ENCODE peak calls at places on chromosomes 6 and 20, in eight cellular contexts. V is activated naive CD4-positive, alpha-beta T cell treated with anti-CD3 and anti-CD28 coated beads, Interleukin-2, amount 10 ng/mL, durations not matched to agents 7 days and 5 days; M is stimulated activated CD4-positive, alpha-beta T cell treated with anti-CD3 and anti-CD28 coated beads, Interleukin-2, amount 100 ng/mL, for 24 hours; B is cardiac muscle cell; C is coronary artery; U is H9; P is testis; I is NCI-H510A. Q is an unnamed sample.

GRCh38 chr6:15363164-15363522 is 117.3 kb downstream of the JARID2 start:
- DNase-seq in U (no peak), B (no peak), M (no peak), V (no peak), I (no peak), P (no peak), C (peak; percentile 31), Q (no peak)

GRCh38 chr20:23995905-23996666 is 7.5 kb upstream of the GGTLC1 start:
- DNase-seq in V (peak; percentile 76), U (no peak), P (peak; percentile 66), C (no peak), M (peak; percentile 72), B (peak; percentile 52), I (peak; percentile 30), Q (peak; percentile 67)

GRCh38 chr6:64238071-64238470 is 602.5 kb downstream of the PHF3 start:
- DNase-seq in P (no peak), C (no peak), U (no peak), M (no peak), B (no peak), V (no peak), I (no peak), Q (no peak)

GRCh38 chr6:16486661-16487060 is 248.3 kb downstream of the GMPR start:
- DNase-seq in V (no peak), C (no peak), B (no peak), M (peak; percentile 44), U (no peak), I (no peak), P (no peak), Q (peak; percentile 53)

GRCh38 chr6:30651143-30651542 is 4.2 kb downstream of the C6orf136 start:
- DNase-seq in M (no peak), I (no peak), C (no peak), B (no peak), P (no peak), V (no peak), U (no peak), Q (no peak)

GRCh38 chr6:26538572-26538902 is 371 bp downstream of the HMGN4 start:
- DNase-seq in I (peak; percentile 26), C (no peak), V (no peak), P (no peak), U (no peak), B (no peak), M (no peak), Q (no peak)

GRCh38 chr6:31610891-31611425 is 4.1 kb upstream of the AIF1 start:
- DNase-seq in C (no peak), B (no peak), U (no peak), I (no peak), M (no peak), V (no peak), P (no peak), Q (no peak)

GRCh38 chr20:44402391-44403193 is 47.1 kb downstream of the HNF4A start:
- DNase-seq in U (no peak), V (no peak), C (no peak), P (no peak), B (no peak), I (no peak), M (no peak), Q (no peak)

GRCh38 chr6:14243617-14244016 is 126.0 kb downstream of the CD83 start:
- DNase-seq in I (no peak), P (no peak), M (no peak), B (no peak), V (no peak), U (no peak), C (no peak), Q (no peak)

GRCh38 chr6:3383525-3383924 is 73.3 kb downstream of the SLC22A23 start:
- DNase-seq in B (peak; percentile 44), I (no peak), M (no peak), P (no peak), U (no peak), C (no peak), V (no peak), Q (no peak)

GRCh38 chr6:5453531-5453930 is 192.2 kb downstream of the FARS2 start:
- DNase-seq in I (no peak), B (no peak), M (no peak), P (no peak), C (no peak), U (no peak), V (no peak), Q (no peak)

GRCh38 chr20:44571367-44571766 is 11.0 kb upstream of the PKIG start:
- DNase-seq in C (no peak), I (no peak), P (no peak), B (no peak), V (no peak), U (no peak), M (no peak), Q (no peak)

GRCh38 chr20:3924304-3925112 is 35.3 kb downstream of the PANK2 start:
- DNase-seq in U (no peak), B (peak; percentile 49), V (no peak), M (no peak), P (peak; percentile 37), C (no peak), I (no peak), Q (no peak)

GRCh38 chr6:86122086-86122485 is 479.4 kb upstream of the SYNCRIP start:
- DNase-seq in P (no peak), B (no peak), V (no peak), C (no peak), M (no peak), I (no peak), U (no peak), Q (no peak)

GRCh38 chr6:108432792-108433191 is 127.9 kb upstream of the FOXO3 start:
- DNase-seq in C (no peak), B (no peak), M (no peak), U (no peak), I (no peak), V (no peak), P (no peak), Q (no peak)

GRCh38 chr20:4244700-4245485 is 229.5 kb upstream of the RNF24 start:
- DNase-seq in C (no peak), P (no peak), I (no peak), U (no peak), V (no peak), M (no peak), B (peak; percentile 60), Q (no peak)

GRCh38 chr20:33172781-33173180 is 4.8 kb downstream of the BPIFA2 start:
- DNase-seq in C (no peak), U (no peak), M (no peak), V (no peak), P (peak; percentile 39), B (peak; percentile 1), I (no peak), Q (no peak)

GRCh38 chr6:46893648-46894047 is 28.1 kb downstream of the ADGRF5 start:
- DNase-seq in M (no peak), V (no peak), U (no peak), C (no peak), I (no peak), P (no peak), B (no peak), Q (no peak)

GRCh38 chr6:4812068-4812467 is 35.9 kb downstream of the CDYL start:
- DNase-seq in B (no peak), C (no peak), U (no peak), P (no peak), V (no peak), M (no peak), I (no peak), Q (no peak)

GRCh38 chr6:158286413-158286812 is 25.9 kb upstream of the TULP4 start:
- DNase-seq in M (no peak), B (peak; percentile 23), I (no peak), P (no peak), C (no peak), U (no peak), V (no peak), Q (no peak)

GRCh38 chr20:51768759-51769517 is 748 bp upstream of the ATP9A start:
- DNase-seq in B (peak; percentile 7), U (no peak), P (peak; percentile 34), I (no peak), V (no peak), C (no peak), M (no peak), Q (no peak)

GRCh38 chr6:29953001-29953436 is 10.7 kb downstream of the HLA-A start:
- DNase-seq in B (peak; percentile 75), C (no peak), U (no peak), P (peak; percentile 82), M (no peak), I (no peak), V (no peak), Q (no peak)

GRCh38 chr6:30626484-30627366 is at the start of gene ATAT1:
- DNase-seq in B (peak; percentile 80), V (peak; percentile 94), C (peak; percentile 93), P (peak; percentile 92), U (peak; percentile 94), M (peak; percentile 91), I (peak; percentile 62), Q (peak; percentile 89)

GRCh38 chr6:100001915-100002388 is 7.9 kb upstream of the MCHR2 start:
- DNase-seq in V (peak; percentile 44), C (no peak), I (no peak), M (peak; percentile 48), B (peak; percentile 74), U (peak; percentile 41), P (peak; percentile 65), Q (peak; percentile 15)

GRCh38 chr6:122806290-122806689 is 17.2 kb downstream of the SMPDL3A start:
- DNase-seq in V (no peak), U (no peak), P (no peak), I (no peak), B (peak; percentile 55), M (no peak), C (no peak), Q (no peak)

GRCh38 chr6:99591673-99592364 is 14.8 kb upstream of the PRDM13 start:
- DNase-seq in C (no peak), V (no peak), U (no peak), M (no peak), P (no peak), B (no peak), I (no peak), Q (no peak)

GRCh38 chr6:113529191-113529590 is 328.0 kb upstream of the MARCKS start:
- DNase-seq in C (no peak), B (peak; percentile 15), V (no peak), P (no peak), U (no peak), M (no peak), I (no peak), Q (no peak)

GRCh38 chr20:21230220-21230619 is 72.9 kb upstream of the XRN2 start:
- DNase-seq in M (no peak), U (no peak), I (no peak), C (no peak), P (no peak), B (no peak), V (no peak), Q (no peak)

GRCh38 chr6:3310051-3310448 is 51.3 kb downstream of the PSMG4 start:
- DNase-seq in P (no peak), I (no peak), U (no peak), B (no peak), V (no peak), C (peak; percentile 49), M (no peak), Q (no peak)

GRCh38 chr20:36493013-36493800 is 48.1 kb upstream of the MYL9 start:
- DNase-seq in P (no peak), M (peak; percentile 17), U (peak; percentile 60), C (no peak), I (no peak), B (no peak), V (peak; percentile 33), Q (no peak)

GRCh38 chr6:39792501-39793450 is 600 bp downstream of the DAAM2 start:
- DNase-seq in B (no peak), I (no peak), U (peak; percentile 46), C (no peak), V (no peak), P (no peak), M (no peak), Q (no peak)

GRCh38 chr6:159837141-159837490 is 37.0 kb downstream of the PNLDC1 start:
- DNase-seq in U (no peak), I (no peak), V (no peak), M (no peak), B (peak; percentile 17), C (no peak), P (peak; percentile 22), Q (no peak)

GRCh38 chr20:50005378-50006020 is 22.7 kb downstream of the SNAI1 start:
- DNase-seq in V (no peak), M (no peak), C (no peak), P (no peak), B (peak; percentile 69), I (no peak), U (no peak), Q (no peak)